ENCODE peak calls at places on chromosomes 13 and 19, in seven cellular contexts. O is IMR-90, B is body of pancreas, A is right lobe of liver, P is adrenal gland, L is breast epithelium, G is H54. F is an unnamed sample.

GRCh38 chr19:16259385-16260159 is 61.9 kb downstream of the AP1M1 start:
- DNase-seq in O (no peak), B (no peak), A (no peak), P (peak; percentile 24), L (no peak), G (no peak), F (no peak)

GRCh38 chr13:95362666-95363065 is 61.4 kb upstream of the ABCC4 start:
- DNase-seq in O (no peak), B (no peak), A (no peak), P (no peak), L (no peak), G (no peak), F (no peak)

GRCh38 chr13:114339779-114340534 is 25.7 kb downstream of the CHAMP1 start:
- DNase-seq in O (peak; percentile 30), B (peak; percentile 74), A (no peak), P (peak; percentile 71), L (no peak), G (peak; percentile 55), F (peak; percentile 51)

GRCh38 chr19:46442808-46443450 is 14.2 kb upstream of the PNMA8C start:
- DNase-seq in O (peak; percentile 78), B (peak; percentile 52), A (no peak), P (peak; percentile 85), L (no peak), G (peak; percentile 41), F (no peak)

GRCh38 chr19:3131168-3131567 is 4.7 kb upstream of the GNA15 start:
- DNase-seq in O (no peak), B (no peak), A (no peak), P (no peak), L (no peak), G (no peak), F (no peak)

GRCh38 chr19:58543826-58544590 is at the start of gene TRIM28:
- DNase-seq in O (peak; percentile 99), B (peak; percentile 98), A (peak; percentile 99), P (peak; percentile 98), L (peak; percentile 98), G (peak; percentile 100), F (peak; percentile 96)

GRCh38 chr13:109394311-109394988 is 391.9 kb downstream of the IRS2 start:
- DNase-seq in O (peak; percentile 18), B (no peak), A (no peak), P (no peak), L (no peak), G (no peak), F (no peak)

GRCh38 chr13:31321457-31321856 is 121.7 kb downstream of the B3GLCT start:
- DNase-seq in O (no peak), B (no peak), A (no peak), P (no peak), L (no peak), G (no peak), F (no peak)

GRCh38 chr13:87314822-87315221 is 356.3 kb upstream of the SLITRK5 start:
- DNase-seq in O (no peak), B (no peak), A (no peak), P (no peak), L (no peak), G (no peak), F (no peak)

GRCh38 chr13:99876651-99877050 is 94.9 kb downstream of the ZIC5 start:
- DNase-seq in O (no peak), B (no peak), A (no peak), P (no peak), L (no peak), G (no peak), F (no peak)

GRCh38 chr19:54532528-54532927 is 29.9 kb downstream of the LAIR2 start:
- DNase-seq in O (no peak), B (no peak), A (no peak), P (no peak), L (no peak), G (no peak), F (no peak)

GRCh38 chr19:7242601-7243258 is 51.5 kb downstream of the INSR start:
- DNase-seq in O (peak; percentile 64), B (no peak), A (no peak), P (peak; percentile 80), L (no peak), G (peak; percentile 58), F (no peak)

GRCh38 chr13:109729031-109729870 is 57.1 kb downstream of the IRS2 start:
- DNase-seq in O (no peak), B (no peak), A (no peak), P (peak; percentile 32), L (no peak), G (no peak), F (no peak)

GRCh38 chr19:50753879-50754278 is 16.4 kb upstream of the GPR32 start:
- DNase-seq in O (no peak), B (no peak), A (no peak), P (no peak), L (no peak), G (no peak), F (no peak)

GRCh38 chr19:17473041-17473440 is 2.7 kb downstream of the SLC27A1 start:
- DNase-seq in O (peak; percentile 90), B (peak; percentile 38), A (no peak), P (peak; percentile 72), L (no peak), G (no peak), F (peak; percentile 35)

GRCh38 chr13:93108111-93108581 is 118.5 kb upstream of the GPC6 start:
- DNase-seq in O (no peak), B (no peak), A (no peak), P (no peak), L (no peak), G (no peak), F (no peak)

GRCh38 chr13:104779311-104779710 is 1713.1 kb upstream of the SLC10A2 start:
- DNase-seq in O (peak; percentile 64), B (no peak), A (no peak), P (no peak), L (no peak), G (no peak), F (no peak)

GRCh38 chr19:39264306-39265290 is 3.6 kb upstream of the IFNL2 start:
- DNase-seq in O (no peak), B (no peak), A (peak; percentile 58), P (no peak), L (no peak), G (no peak), F (no peak)

GRCh38 chr13:30341815-30342570 is 34.6 kb upstream of the KATNAL1 start:
- DNase-seq in O (peak; percentile 94), B (peak; percentile 81), A (peak; percentile 94), P (peak; percentile 91), L (peak; percentile 93), G (peak; percentile 32), F (peak; percentile 44)

GRCh38 chr19:8528500-8528899 is 14.5 kb upstream of the ZNF414 start:
- DNase-seq in O (no peak), B (no peak), A (no peak), P (no peak), L (no peak), G (no peak), F (no peak)

GRCh38 chr19:8530061-8530679 is 16.2 kb upstream of the ZNF414 start:
- DNase-seq in O (no peak), B (no peak), A (no peak), P (no peak), L (no peak), G (no peak), F (no peak)

GRCh38 chr19:8529369-8530006 is 15.5 kb upstream of the ZNF414 start:
- DNase-seq in O (no peak), B (no peak), A (no peak), P (no peak), L (no peak), G (no peak), F (no peak)

GRCh38 chr19:8526345-8527062 is 12.5 kb upstream of the ZNF414 start:
- DNase-seq in O (peak; percentile 88), B (peak; percentile 92), A (peak; percentile 90), P (peak; percentile 93), L (peak; percentile 92), G (peak; percentile 75), F (peak; percentile 75)

DNA sequence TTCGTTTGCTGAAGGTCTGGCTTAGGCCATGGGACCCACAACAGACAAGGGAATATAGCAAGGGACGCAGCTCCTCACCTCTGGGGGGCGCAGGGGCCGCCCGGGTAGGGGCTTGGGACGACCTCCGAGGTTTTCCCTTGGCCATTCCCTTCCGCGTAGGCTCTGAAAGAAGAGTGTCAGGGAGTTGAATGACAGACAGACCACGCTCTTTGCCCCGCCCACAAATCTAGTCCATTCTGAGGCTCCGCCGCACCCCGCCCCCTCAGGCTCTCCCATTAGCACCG is 11.4 kb upstream of the ZNF414 start:
- DNase-seq in O (no peak), B (no peak), A (no peak), P (no peak), L (no peak), G (no peak), F (no peak)
- TF ChIP-seq POLR2A in O (no peak), B (no peak), A (peak; percentile 46), P (peak; percentile 49), L (no peak), G (peak; percentile 49), F (no peak)

GRCh38 chr19:12884926-12885748 is 1.9 kb downstream of the KLF1 start:
- DNase-seq in O (peak; percentile 28), B (peak; percentile 94), A (peak; percentile 86), P (peak; percentile 70), L (peak; percentile 85), G (no peak), F (no peak)
- TF ChIP-seq POLR2A in O (no peak), B (peak; percentile 56), A (no peak), P (no peak), L (no peak), G (no peak), F (no peak)

GRCh38 chr13:20546559-20546958 is 20.4 kb upstream of the IFT88 start:
- DNase-seq in O (no peak), B (no peak), A (no peak), P (no peak), L (no peak), G (no peak), F (no peak)

GRCh38 chr13:20547479-20547908 is 19.5 kb upstream of the IFT88 start:
- DNase-seq in O (no peak), B (no peak), A (no peak), P (no peak), L (no peak), G (no peak), F (no peak)

GRCh38 chr13:20544186-20544914 is 18.7 kb upstream of the CRYL1 start:
- DNase-seq in O (no peak), B (no peak), A (no peak), P (no peak), L (no peak), G (no peak), F (no peak)
- TF ChIP-seq POLR2A in O (no peak), B (no peak), A (no peak), P (no peak), L (no peak), G (no peak), F (no peak)

GRCh38 chr19:40666803-40667438 is 23.5 kb downstream of the NUMBL start:
- DNase-seq in O (no peak), B (no peak), A (no peak), P (no peak), L (no peak), G (no peak), F (no peak)

GRCh38 chr19:40659566-40659965 is 30.9 kb downstream of the NUMBL start:
- DNase-seq in O (no peak), B (no peak), A (no peak), P (no peak), L (no peak), G (no peak), F (no peak)

GRCh38 chr19:40663712-40664692 is 26.4 kb downstream of the NUMBL start:
- DNase-seq in O (peak; percentile 50), B (peak; percentile 27), A (no peak), P (peak; percentile 46), L (no peak), G (no peak), F (no peak)

GRCh38 chr19:40661616-40662015 is 28.8 kb downstream of the NUMBL start:
- DNase-seq in O (no peak), B (no peak), A (no peak), P (no peak), L (no peak), G (no peak), F (no peak)

GRCh38 chr19:40662925-40663711 is 27.3 kb downstream of the NUMBL start:
- DNase-seq in O (peak; percentile 84), B (peak; percentile 90), A (peak; percentile 91), P (peak; percentile 91), L (peak; percentile 88), G (peak; percentile 93), F (peak; percentile 69)
- TF ChIP-seq POLR2A in O (peak; percentile 50), B (peak; percentile 23), A (peak; percentile 14), P (peak; percentile 39), L (no peak), G (no peak), F (no peak)